ENCODE peak calls at places on chromosome 1, in five cellular contexts. One of them, this sample, is unnamed.

GRCh38 chr1:94228640-94229375 is 8.6 kb downstream of the ARHGAP29 start:
- DNase-seq in heart right ventricle: no peak
- DNase-seq in psoas muscle: no peak
- DNase-seq in CD8-positive, alpha-beta memory T cell: no peak
- DNase-seq in AG04450: no peak
- DNase-seq in this sample: no peak

GRCh38 chr1:221994939-221995338 is 253.1 kb upstream of the DUSP10 start:
- DNase-seq in AG04450: peak
- DNase-seq in heart right ventricle: no peak
- DNase-seq in psoas muscle: no peak
- DNase-seq in CD8-positive, alpha-beta memory T cell: no peak
- DNase-seq in this sample: no peak

GRCh38 chr1:203638914-203639313 is 12.3 kb downstream of the ATP2B4 start:
- DNase-seq in heart right ventricle: peak
- DNase-seq in psoas muscle: no peak
- DNase-seq in AG04450: no peak
- DNase-seq in CD8-positive, alpha-beta memory T cell: no peak
- DNase-seq in this sample: no peak

GRCh38 chr1:54255026-54255425 is 55.1 kb downstream of the MRPL37 start:
- DNase-seq in heart right ventricle: no peak
- DNase-seq in AG04450: no peak
- DNase-seq in CD8-positive, alpha-beta memory T cell: no peak
- DNase-seq in psoas muscle: no peak
- DNase-seq in this sample: no peak

GRCh38 chr1:10624256-10625050 is 149.7 kb downstream of the PEX14 start:
- DNase-seq in psoas muscle: no peak
- DNase-seq in AG04450: no peak
- DNase-seq in CD8-positive, alpha-beta memory T cell: no peak
- DNase-seq in heart right ventricle: no peak
- DNase-seq in this sample: no peak

GRCh38 chr1:200028586-200029034 is 1.1 kb downstream of the NR5A2 start:
- DNase-seq in heart right ventricle: no peak
- DNase-seq in AG04450: no peak
- DNase-seq in psoas muscle: no peak
- DNase-seq in CD8-positive, alpha-beta memory T cell: no peak
- DNase-seq in this sample: no peak

GRCh38 chr1:220691039-220691684 is 999 bp downstream of the C1orf115 start:
- DNase-seq in AG04450: no peak
- DNase-seq in CD8-positive, alpha-beta memory T cell: no peak
- DNase-seq in psoas muscle: no peak
- DNase-seq in heart right ventricle: no peak
- DNase-seq in this sample: no peak

GRCh38 chr1:99728494-99729235 is 37.8 kb downstream of the FRRS1 start:
- DNase-seq in heart right ventricle: peak
- DNase-seq in psoas muscle: no peak
- DNase-seq in CD8-positive, alpha-beta memory T cell: no peak
- DNase-seq in AG04450: no peak
- DNase-seq in this sample: no peak

GRCh38 chr1:38680801-38681510 is 178.6 kb downstream of the RRAGC start:
- DNase-seq in CD8-positive, alpha-beta memory T cell: no peak
- DNase-seq in psoas muscle: no peak
- DNase-seq in AG04450: no peak
- DNase-seq in heart right ventricle: no peak
- DNase-seq in this sample: no peak

GRCh38 chr1:117546467-117546866 is 59.4 kb upstream of the TENT5C start:
- DNase-seq in CD8-positive, alpha-beta memory T cell: no peak
- DNase-seq in heart right ventricle: no peak
- DNase-seq in AG04450: no peak
- DNase-seq in psoas muscle: no peak
- DNase-seq in this sample: no peak

GRCh38 chr1:42952353-42953001 is 6.2 kb downstream of the SLC2A1 start:
- DNase-seq in CD8-positive, alpha-beta memory T cell: no peak
- DNase-seq in AG04450: no peak
- DNase-seq in heart right ventricle: no peak
- DNase-seq in psoas muscle: no peak
- DNase-seq in this sample: no peak

GRCh38 chr1:43819354-43819753 is 112.0 kb downstream of the ST3GAL3 start:
- DNase-seq in CD8-positive, alpha-beta memory T cell: no peak
- DNase-seq in AG04450: no peak
- DNase-seq in heart right ventricle: no peak
- DNase-seq in psoas muscle: no peak
- DNase-seq in this sample: no peak

GRCh38 chr1:248824701-248825100 is 1.0 kb downstream of the SH3BP5L start:
- DNase-seq in psoas muscle: no peak
- DNase-seq in AG04450: no peak
- DNase-seq in heart right ventricle: no peak
- DNase-seq in CD8-positive, alpha-beta memory T cell: no peak
- DNase-seq in this sample: no peak

GRCh38 chr1:1281533-1282321 is 1.5 kb downstream of the SCNN1D start:
- DNase-seq in CD8-positive, alpha-beta memory T cell: no peak
- DNase-seq in heart right ventricle: peak
- DNase-seq in AG04450: no peak
- DNase-seq in psoas muscle: peak
- DNase-seq in this sample: no peak

DNA sequence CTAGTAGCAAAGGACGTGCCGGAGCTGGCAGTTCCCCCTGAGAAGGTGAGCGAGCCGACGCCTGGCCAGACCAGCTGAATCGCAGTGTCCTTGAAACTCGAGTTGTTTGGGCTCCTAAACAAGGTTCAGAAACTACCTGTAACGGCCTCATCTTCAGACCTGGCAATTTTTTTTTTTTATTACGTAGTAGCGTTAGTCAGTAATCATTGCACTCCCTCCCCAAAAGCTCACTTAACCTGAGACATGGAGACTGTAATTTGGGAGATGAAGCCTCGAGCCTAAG is 409 bp downstream of the LHX8 start:
- DNase-seq in psoas muscle: no peak
- DNase-seq in heart right ventricle: no peak
- DNase-seq in AG04450: no peak
- DNase-seq in CD8-positive, alpha-beta memory T cell: no peak
- DNase-seq in this sample: no peak
- H3K4me3 ChIP-seq in psoas muscle: peak
- H3K4me3 ChIP-seq in heart right ventricle: no peak
- H3K4me3 ChIP-seq in AG04450: no peak
- H3K4me3 ChIP-seq in CD8-positive, alpha-beta memory T cell: no peak
- H3K4me3 ChIP-seq in this sample: no peak

GRCh38 chr1:52926864-52927218 is 235 bp upstream of the SCP2 start:
- DNase-seq in AG04450: no peak
- DNase-seq in CD8-positive, alpha-beta memory T cell: no peak
- DNase-seq in psoas muscle: no peak
- DNase-seq in heart right ventricle: no peak
- DNase-seq in this sample: no peak

GRCh38 chr1:52928083-52928404 is 968 bp downstream of the SCP2 start:
- DNase-seq in heart right ventricle: no peak
- DNase-seq in CD8-positive, alpha-beta memory T cell: no peak
- DNase-seq in AG04450: no peak
- DNase-seq in psoas muscle: no peak
- DNase-seq in this sample: no peak

GRCh38 chr1:52927219-52928082 is at the start of gene SCP2:
- DNase-seq in CD8-positive, alpha-beta memory T cell: peak
- DNase-seq in AG04450: peak
- DNase-seq in heart right ventricle: peak
- DNase-seq in psoas muscle: peak
- DNase-seq in this sample: peak

GRCh38 chr1:52929019-52929418 is 1.9 kb downstream of the SCP2 start:
- DNase-seq in CD8-positive, alpha-beta memory T cell: no peak
- DNase-seq in AG04450: no peak
- DNase-seq in heart right ventricle: no peak
- DNase-seq in psoas muscle: no peak
- DNase-seq in this sample: no peak

DNA sequence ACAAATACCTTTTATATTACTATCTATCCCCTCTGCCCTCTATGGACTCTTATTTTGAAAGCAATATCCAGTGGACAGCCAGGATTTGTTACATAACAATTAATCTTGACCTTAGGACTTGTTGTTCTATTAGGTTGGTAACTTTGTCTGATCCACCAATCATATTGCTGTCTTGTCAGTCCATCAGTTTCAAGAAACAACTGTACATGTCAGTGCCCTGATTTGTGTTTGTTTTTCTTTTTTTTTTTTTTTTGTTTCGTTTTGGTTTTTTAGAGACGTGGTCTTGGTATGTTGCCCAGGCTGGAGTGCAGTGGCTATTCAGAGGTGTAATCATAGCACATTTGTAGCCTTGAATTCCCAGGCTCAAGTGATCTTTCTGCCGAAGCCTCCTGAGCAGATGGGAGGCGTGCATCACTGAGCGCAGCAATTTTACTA is 1.5 kb upstream of the SCP2 start:
- DNase-seq in heart right ventricle: no peak
- DNase-seq in CD8-positive, alpha-beta memory T cell: no peak
- DNase-seq in psoas muscle: no peak
- DNase-seq in AG04450: no peak
- DNase-seq in this sample: no peak
- H3K4me3 ChIP-seq in heart right ventricle: peak
- H3K4me3 ChIP-seq in CD8-positive, alpha-beta memory T cell: no peak
- H3K4me3 ChIP-seq in psoas muscle: peak
- H3K4me3 ChIP-seq in AG04450: no peak
- H3K4me3 ChIP-seq in this sample: no peak

GRCh38 chr1:230105754-230106625 is 39.0 kb downstream of the GALNT2 start:
- DNase-seq in AG04450: no peak
- DNase-seq in CD8-positive, alpha-beta memory T cell: no peak
- DNase-seq in psoas muscle: no peak
- DNase-seq in heart right ventricle: no peak
- DNase-seq in this sample: no peak
- H3K4me3 ChIP-seq in AG04450: no peak
- H3K4me3 ChIP-seq in CD8-positive, alpha-beta memory T cell: no peak
- H3K4me3 ChIP-seq in psoas muscle: no peak
- H3K4me3 ChIP-seq in heart right ventricle: no peak
- H3K4me3 ChIP-seq in this sample: no peak

GRCh38 chr1:226405411-226405988 is 2.4 kb downstream of the PARP1 start:
- DNase-seq in CD8-positive, alpha-beta memory T cell: no peak
- DNase-seq in AG04450: no peak
- DNase-seq in psoas muscle: no peak
- DNase-seq in heart right ventricle: no peak
- DNase-seq in this sample: no peak
- H3K4me3 ChIP-seq in CD8-positive, alpha-beta memory T cell: peak
- H3K4me3 ChIP-seq in AG04450: peak
- H3K4me3 ChIP-seq in psoas muscle: no peak
- H3K4me3 ChIP-seq in heart right ventricle: no peak
- H3K4me3 ChIP-seq in this sample: peak

DNA sequence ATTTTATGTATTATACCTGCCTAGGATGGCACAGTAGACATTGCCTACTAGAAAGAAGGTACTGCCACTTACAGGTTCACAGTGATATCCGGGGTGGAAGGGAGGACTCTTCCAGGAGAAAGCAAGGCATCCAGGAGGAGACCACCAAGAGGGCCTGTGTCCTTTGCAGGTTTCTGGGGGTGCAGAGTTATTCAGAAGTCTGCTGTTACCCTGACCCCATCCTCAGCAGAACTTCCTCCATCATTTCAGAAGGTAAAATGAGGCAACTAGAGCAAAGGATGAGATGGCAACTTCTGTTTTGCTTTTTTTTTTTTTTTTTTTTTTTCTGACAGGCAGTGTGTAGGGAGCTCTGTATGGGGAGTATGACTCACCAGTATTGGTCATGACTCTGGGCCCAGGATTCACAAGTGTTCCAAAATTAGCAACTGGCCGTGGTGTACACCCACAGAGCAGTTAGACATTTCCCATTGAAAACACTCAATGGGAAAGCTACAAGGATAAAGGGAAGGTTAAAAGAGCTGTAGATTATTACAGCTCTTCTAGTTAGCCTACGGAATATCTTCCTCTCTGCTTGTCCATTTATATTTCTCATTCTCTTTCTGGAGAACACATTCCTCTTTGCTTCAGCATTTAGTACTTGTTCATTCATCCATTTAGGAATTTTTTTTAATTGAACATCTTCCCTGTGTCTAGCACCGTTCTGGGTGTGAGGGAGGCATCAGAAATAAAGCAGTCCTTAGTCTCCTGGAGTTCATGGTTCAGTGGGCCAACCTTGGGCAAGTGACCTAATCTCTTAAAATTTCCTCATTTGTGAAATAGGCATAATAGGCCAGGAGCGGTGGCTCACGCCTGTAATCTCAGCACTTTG is 50.5 kb upstream of the PPP2R5A start:
- DNase-seq in psoas muscle: peak
- DNase-seq in CD8-positive, alpha-beta memory T cell: no peak
- DNase-seq in heart right ventricle: peak
- DNase-seq in AG04450: peak
- DNase-seq in this sample: no peak
- H3K4me3 ChIP-seq in psoas muscle: no peak
- H3K4me3 ChIP-seq in CD8-positive, alpha-beta memory T cell: no peak
- H3K4me3 ChIP-seq in heart right ventricle: no peak
- H3K4me3 ChIP-seq in AG04450: no peak
- H3K4me3 ChIP-seq in this sample: no peak

GRCh38 chr1:5822266-5822665 is 170.0 kb downstream of the NPHP4 start:
- DNase-seq in CD8-positive, alpha-beta memory T cell: no peak
- DNase-seq in AG04450: no peak
- DNase-seq in psoas muscle: no peak
- DNase-seq in heart right ventricle: no peak
- DNase-seq in this sample: no peak
- H3K4me3 ChIP-seq in CD8-positive, alpha-beta memory T cell: no peak
- H3K4me3 ChIP-seq in AG04450: no peak
- H3K4me3 ChIP-seq in psoas muscle: no peak
- H3K4me3 ChIP-seq in heart right ventricle: no peak
- H3K4me3 ChIP-seq in this sample: no peak

This sample was measured in CD4-positive, alpha-beta memory T cell.